ENCODE peak calls at places on chromosomes 4 and X, in ten cellular contexts. E is H9, I is astrocyte of the spinal cord, A is heart right ventricle, V is upper lobe of right lung, S is astrocyte, K is H1, D is NB4, F is fibroblast of the aortic adventitia, Y is retinal pigment epithelial cell. Q is an unnamed sample.

GRCh38 chr4:168656055-168656660 is 159.3 kb downstream of the PALLD start:
- DNase-seq in K (no peak), I (peak; percentile 85), S (peak; percentile 92), V (no peak), A (no peak), D (peak; percentile 6), Y (peak; percentile 84), F (peak; percentile 94), E (no peak), Q (peak; percentile 67)

GRCh38 chr4:138500869-138501268 is 258.7 kb upstream of the SLC7A11 start:
- DNase-seq in V (no peak), K (no peak), S (no peak), I (no peak), Y (no peak), F (no peak), A (no peak), D (no peak), E (no peak), Q (no peak)

GRCh38 chr4:89722517-89722916 is 114.4 kb downstream of the SNCA start:
- DNase-seq in I (no peak), D (no peak), Y (no peak), F (no peak), S (no peak), K (no peak), A (no peak), E (no peak), V (no peak), Q (no peak)

GRCh38 chr4:98804403-98804802 is 124.5 kb downstream of the EIF4E start:
- DNase-seq in A (no peak), Y (no peak), D (no peak), F (no peak), E (no peak), V (no peak), S (no peak), I (no peak), K (no peak), Q (no peak)

GRCh38 chrX:105564536-105564935 is 257.8 kb upstream of the NRK start:
- DNase-seq in K (no peak), F (peak; percentile 70), E (no peak), I (peak; percentile 89), A (peak; percentile 2), Y (peak; percentile 48), D (peak; percentile 11), S (peak; percentile 89), V (no peak), Q (no peak)

GRCh38 chr4:134243742-134244713 is 42.4 kb upstream of the PABPC4L start:
- DNase-seq in K (no peak), E (peak; percentile 46), A (no peak), V (peak; percentile 40), D (no peak), S (no peak), Y (no peak), F (no peak), I (no peak), Q (no peak)

GRCh38 chr4:20528508-20528907 is 171.8 kb upstream of the PACRGL start:
- DNase-seq in F (peak; percentile 33), E (no peak), I (peak; percentile 16), K (no peak), A (no peak), D (no peak), S (peak; percentile 51), Y (no peak), V (no peak), Q (no peak)

GRCh38 chrX:13101439-13102139 is 57.2 kb upstream of the FAM9C start:
- DNase-seq in V (peak; percentile 71), K (no peak), E (no peak), Y (peak; percentile 80), D (peak; percentile 85), S (peak; percentile 90), I (peak; percentile 90), F (peak; percentile 89), A (peak; percentile 81), Q (peak; percentile 63)

GRCh38 chr4:123870283-123870876 is 473.8 kb downstream of the SPRY1 start:
- DNase-seq in A (no peak), E (no peak), V (no peak), Y (no peak), K (no peak), I (no peak), F (no peak), S (peak; percentile 63), D (no peak), Q (no peak)

GRCh38 chrX:149079805-149080406 is 425.2 kb downstream of the IDS start:
- DNase-seq in F (no peak), I (no peak), D (no peak), Y (no peak), A (no peak), V (no peak), S (no peak), K (no peak), E (no peak), Q (no peak)

GRCh38 chr4:182265881-182266280 is 22.7 kb downstream of the TENM3 start:
- DNase-seq in V (no peak), Y (no peak), K (no peak), F (no peak), E (no peak), I (no peak), A (no peak), S (no peak), D (no peak), Q (no peak)
- TF ChIP-seq CTCF in V (no peak), Y (no peak), K (peak; percentile 38), F (no peak), E (peak; percentile 36), I (no peak), A (no peak), S (no peak), D (peak; percentile 6), Q (peak; percentile 21)

GRCh38 chrX:96682516-96682915 is 2.1 kb upstream of the DIAPH2 start:
- DNase-seq in I (no peak), E (no peak), A (no peak), D (no peak), F (no peak), V (no peak), K (no peak), S (no peak), Y (no peak), Q (no peak)

GRCh38 chrX:96688789-96689188 is 4.1 kb downstream of the DIAPH2 start:
- DNase-seq in A (no peak), Y (no peak), F (no peak), K (no peak), D (no peak), E (no peak), S (no peak), I (no peak), V (no peak), Q (no peak)

GRCh38 chrX:96685205-96686099 is 810 bp downstream of the DIAPH2 start:
- DNase-seq in A (peak; percentile 13), K (no peak), E (peak; percentile 33), F (peak; percentile 55), D (peak; percentile 90), S (peak; percentile 41), I (peak; percentile 45), V (peak; percentile 74), Y (no peak), Q (peak; percentile 49)

GRCh38 chrX:96683997-96684338 is 674 bp upstream of the DIAPH2 start:
- DNase-seq in E (no peak), S (no peak), V (no peak), K (no peak), F (no peak), Y (no peak), I (no peak), D (peak; percentile 80), A (no peak), Q (peak; percentile 13)

GRCh38 chrX:96684339-96685204 is at the start of gene DIAPH2:
- DNase-seq in A (peak; percentile 60), S (peak; percentile 69), E (peak; percentile 90), I (peak; percentile 76), V (peak; percentile 91), K (peak; percentile 38), D (peak; percentile 89), F (peak; percentile 77), Y (no peak), Q (peak; percentile 76)
- TF ChIP-seq CTCF in A (no peak), S (no peak), E (peak; percentile 39), I (no peak), V (peak; percentile 30), K (peak; percentile 2), D (no peak), F (peak; percentile 26), Y (no peak), Q (no peak)

GRCh38 chr4:77043507-77044131 is 32.2 kb downstream of the CCNI start:
- DNase-seq in E (no peak), K (no peak), I (no peak), S (no peak), A (no peak), Y (no peak), F (peak; percentile 71), D (no peak), V (no peak), Q (no peak)

GRCh38 chr4:77050962-77051361 is 24.8 kb downstream of the CCNI start:
- DNase-seq in K (no peak), A (no peak), V (no peak), F (no peak), D (no peak), E (no peak), Y (no peak), I (no peak), S (peak; percentile 56), Q (no peak)

GRCh38 chr4:77044458-77045124 is 31.2 kb downstream of the CCNI start:
- DNase-seq in E (no peak), A (no peak), F (peak; percentile 78), Y (peak; percentile 26), I (peak; percentile 83), V (no peak), S (peak; percentile 57), D (peak; percentile 43), K (no peak), Q (peak; percentile 34)

GRCh38 chr4:77045490-77045889 is 30.3 kb downstream of the CCNI start:
- DNase-seq in E (no peak), F (no peak), A (no peak), V (no peak), Y (no peak), I (peak; percentile 45), S (no peak), D (peak; percentile 12), K (no peak), Q (peak; percentile 14)

DNA sequence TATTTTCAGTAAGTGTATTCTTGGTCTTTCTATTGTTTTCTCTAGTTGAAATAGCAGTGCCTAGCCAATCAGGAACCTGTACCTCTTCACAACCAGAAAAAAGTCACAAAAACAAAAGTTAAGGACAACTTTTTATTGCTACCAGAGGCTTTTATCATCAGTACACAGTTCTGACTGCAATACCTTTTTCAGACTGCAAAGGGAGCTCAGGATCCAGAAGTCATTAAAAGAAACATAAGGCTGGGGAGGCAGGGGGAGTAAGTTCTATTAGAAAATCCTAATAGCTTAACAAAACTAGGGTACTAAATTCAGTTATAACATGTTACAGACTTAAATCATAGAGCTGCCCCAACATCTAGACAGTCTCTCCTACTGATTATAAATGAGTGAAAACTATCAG is 28.8 kb downstream of the CCNI start:
- DNase-seq in K (no peak), F (peak; percentile 37), V (no peak), S (no peak), E (no peak), D (no peak), I (peak; percentile 48), Y (no peak), A (no peak), Q (peak; percentile 6)
- TF ChIP-seq CTCF in K (no peak), F (peak; percentile 49), V (peak; percentile 20), S (peak; percentile 29), E (peak; percentile 51), D (peak; percentile 16), I (peak; percentile 45), Y (peak; percentile 41), A (no peak), Q (peak; percentile 27)

DNA sequence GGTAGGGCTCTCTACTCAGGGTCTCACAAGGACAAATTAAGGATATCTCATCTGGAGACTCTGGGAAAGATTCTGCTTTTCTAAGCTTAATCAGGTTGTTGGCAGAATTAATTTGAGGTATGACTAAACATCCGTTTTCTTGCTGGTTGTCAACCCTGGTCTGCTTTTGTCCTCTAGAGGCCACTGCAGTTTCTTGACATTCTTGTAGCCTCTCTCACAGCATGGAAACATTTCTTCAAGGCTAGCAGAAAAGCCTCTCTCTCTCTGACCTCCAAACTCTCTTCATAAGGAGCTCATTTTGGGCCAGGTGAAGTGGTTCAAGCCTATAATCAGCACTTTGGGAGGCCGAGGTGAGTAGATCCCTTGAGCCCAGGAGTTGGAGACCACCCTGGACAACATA is 749.5 kb upstream of the PCDH7 start:
- DNase-seq in A (no peak), K (no peak), F (no peak), V (no peak), D (peak; percentile 36), Y (peak; percentile 6), I (peak; percentile 1), E (peak; percentile 44), S (no peak), Q (peak; percentile 64)
- TF ChIP-seq CTCF in A (no peak), K (no peak), F (no peak), V (no peak), D (peak; percentile 38), Y (peak; percentile 63), I (peak; percentile 35), E (peak; percentile 65), S (peak; percentile 22), Q (peak; percentile 48)